ENCODE peak calls at places on chromosomes 1 and 21, in eight cellular contexts. O is GM23338, K is endothelial cell of umbilical vein, Y is HL-60, C is K562, L is transverse colon, V is HCT116, M is SK-N-SH. F is an unnamed sample.

GRCh38 chr1:99756598-99756997 is 9.8 kb downstream of the FRRS1 start:
- DNase-seq in O (no peak), K (no peak), Y (no peak), C (no peak), L (no peak), V (peak; percentile 51), M (no peak), F (no peak)

GRCh38 chr1:226485192-226485591 is 63.4 kb upstream of the STUM start:
- DNase-seq in O (no peak), K (no peak), Y (no peak), C (no peak), L (no peak), V (no peak), M (no peak), F (peak; percentile 33)

GRCh38 chr1:85911742-85912141 is 203.5 kb upstream of the ZNHIT6 start:
- DNase-seq in O (peak; percentile 43), K (peak; percentile 9), Y (no peak), C (no peak), L (no peak), V (peak; percentile 16), M (no peak), F (no peak)

GRCh38 chr1:172089768-172090510 is 248.6 kb downstream of the DNM3 start:
- DNase-seq in O (peak; percentile 85), K (peak; percentile 67), Y (no peak), C (no peak), L (peak; percentile 80), V (peak; percentile 33), M (peak; percentile 42), F (peak; percentile 78)

GRCh38 chr1:86207323-86207722 is 50.8 kb upstream of the COL24A1 start:
- DNase-seq in O (no peak), K (peak; percentile 8), Y (no peak), C (no peak), L (no peak), V (no peak), M (no peak), F (no peak)

GRCh38 chr1:94653454-94653853 is 111.9 kb upstream of the F3 start:
- DNase-seq in O (no peak), K (no peak), Y (no peak), C (no peak), L (no peak), V (no peak), M (no peak), F (no peak)

GRCh38 chr1:109769335-109770078 is 5.8 kb upstream of the EPS8L3 start:
- DNase-seq in O (no peak), K (no peak), Y (no peak), C (no peak), L (peak; percentile 3), V (no peak), M (no peak), F (peak; percentile 16)

GRCh38 chr1:63721531-63722189 is 52.2 kb upstream of the ROR1 start:
- DNase-seq in O (peak; percentile 26), K (no peak), Y (no peak), C (no peak), L (no peak), V (no peak), M (peak; percentile 42), F (peak; percentile 35)

GRCh38 chr1:206048582-206048981 is 4.4 kb upstream of the RHEX start:
- DNase-seq in O (peak; percentile 39), K (no peak), Y (peak; percentile 66), C (no peak), L (peak; percentile 72), V (no peak), M (no peak), F (peak; percentile 76)

GRCh38 chr1:222310830-222311229 is 237.1 kb downstream of the HHIPL2 start:
- DNase-seq in O (no peak), K (no peak), Y (no peak), C (no peak), L (no peak), V (no peak), M (no peak), F (no peak)

GRCh38 chr1:213727853-213728592 is 259.8 kb upstream of the PROX1 start:
- DNase-seq in O (no peak), K (no peak), Y (no peak), C (no peak), L (no peak), V (no peak), M (no peak), F (no peak)

GRCh38 chr1:180905927-180906326 is 6.8 kb upstream of the KIAA1614 start:
- DNase-seq in O (no peak), K (no peak), Y (no peak), C (peak; percentile 48), L (no peak), V (no peak), M (no peak), F (no peak)

GRCh38 chr1:180906511-180906910 is 6.2 kb upstream of the KIAA1614 start:
- DNase-seq in O (no peak), K (no peak), Y (no peak), C (no peak), L (no peak), V (no peak), M (peak; percentile 17), F (no peak)

GRCh38 chr1:180899262-180899661 is 13.4 kb upstream of the KIAA1614 start:
- DNase-seq in O (no peak), K (no peak), Y (no peak), C (no peak), L (no peak), V (no peak), M (peak; percentile 66), F (no peak)

GRCh38 chr1:180898441-180899219 is 14.1 kb upstream of the KIAA1614 start:
- DNase-seq in O (peak; percentile 42), K (no peak), Y (no peak), C (no peak), L (no peak), V (no peak), M (peak; percentile 36), F (no peak)

GRCh38 chr1:180901221-180901990 is 11.3 kb upstream of the KIAA1614 start:
- DNase-seq in O (no peak), K (no peak), Y (no peak), C (no peak), L (no peak), V (no peak), M (peak; percentile 14), F (no peak)
- H3K27ac ChIP-seq in O (no peak overlapping the region), K (no peak overlapping the region), Y (no peak overlapping the region), C (no peak overlapping the region), L (no peak overlapping the region), V (no peak overlapping the region), M (no peak overlapping the region), F (no peak overlapping the region)

GRCh38 chr1:175277778-175278177 is 85.2 kb upstream of the KIAA0040 start:
- DNase-seq in O (no peak), K (no peak), Y (no peak), C (no peak), L (no peak), V (no peak), M (no peak), F (no peak)
- TF ChIP-seq POLR2AphosphoS5 in O (no peak), K (no peak), Y (no peak), C (no peak), L (no peak), V (no peak), M (no peak), F (no peak)

DNA sequence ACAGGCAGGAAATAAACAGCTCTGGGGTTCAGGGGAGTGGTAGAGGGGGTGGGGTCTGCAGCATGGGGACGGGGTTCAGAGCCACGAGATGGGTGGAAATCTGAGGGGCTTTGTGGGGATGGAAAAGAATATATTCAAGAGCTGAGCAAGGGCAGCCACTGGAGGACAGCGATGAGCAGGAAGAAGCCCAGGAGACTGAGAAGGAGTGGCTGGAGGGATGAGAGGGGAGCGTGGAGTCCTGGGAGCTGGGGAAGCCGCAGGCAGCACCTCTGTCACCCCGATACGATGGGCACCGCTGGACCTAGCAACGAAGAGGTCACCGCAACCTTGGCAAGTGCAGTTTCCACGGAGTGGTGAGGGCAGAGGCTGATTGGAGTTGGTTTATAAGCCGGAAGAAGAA is 10.0 kb upstream of the KCNAB2 start:
- DNase-seq in O (peak; percentile 31), K (no peak), Y (no peak), C (no peak), L (no peak), V (no peak), M (no peak), F (no peak)
- H3K27ac ChIP-seq in O (no peak overlapping the region), K (no peak overlapping the region), Y (no peak overlapping the region), C (no peak overlapping the region), L (no peak overlapping the region), V (no peak overlapping the region), M (no peak overlapping the region), F (no peak overlapping the region)

GRCh38 chr1:177131723-177132122 is 32.8 kb downstream of the ASTN1 start:
- DNase-seq in O (no peak), K (no peak), Y (no peak), C (no peak), L (no peak), V (no peak), M (no peak), F (no peak)
- TF ChIP-seq POLR2AphosphoS5 in O (no peak), K (no peak), Y (no peak), C (no peak), L (no peak), V (no peak), M (no peak), F (no peak)

GRCh38 chr21:26632691-26633090 is 59.6 kb upstream of the CYYR1 start:
- DNase-seq in O (no peak), K (no peak), Y (no peak), C (no peak), L (no peak), V (no peak), M (no peak), F (no peak)
- H3K27ac ChIP-seq in O (no peak overlapping the region), K (no peak overlapping the region), Y (no peak overlapping the region), C (no peak overlapping the region), L (no peak overlapping the region), V (no peak overlapping the region), M (no peak overlapping the region), F (no peak overlapping the region)

DNA sequence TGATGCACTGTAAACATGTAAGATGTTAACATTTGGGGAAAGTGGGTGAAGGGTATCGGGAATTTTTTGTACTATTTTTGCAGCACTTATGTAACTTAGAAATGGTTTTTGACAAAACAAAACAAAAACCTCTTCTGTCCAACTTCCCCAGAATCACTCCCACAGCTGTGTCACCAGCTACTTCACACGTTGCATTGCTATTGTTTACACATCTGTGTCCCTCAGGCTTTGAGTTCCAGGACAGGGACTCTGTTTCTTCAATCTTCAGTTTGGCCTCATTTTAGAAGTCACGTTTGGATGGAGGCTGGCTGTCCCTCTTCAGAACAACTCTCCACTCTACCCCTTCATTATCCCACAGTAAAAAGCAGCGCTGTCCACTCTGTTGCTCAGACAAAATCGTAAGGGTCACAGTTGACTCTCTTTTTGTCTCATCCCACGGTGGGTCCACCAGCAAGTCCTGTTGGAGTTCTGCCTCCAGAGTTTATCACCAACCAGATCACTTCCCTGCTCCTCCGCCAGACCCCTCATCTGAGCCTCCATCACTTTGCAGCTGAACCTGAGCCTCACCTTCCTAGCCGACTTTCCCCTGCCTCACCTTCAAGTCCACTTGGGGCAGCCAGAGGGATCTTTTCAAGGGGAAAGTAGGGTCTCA is 63.2 kb downstream of the NENF start:
- DNase-seq in O (no peak), K (no peak), Y (no peak), C (no peak), L (no peak), V (no peak), M (no peak), F (no peak)
- TF ChIP-seq POLR2AphosphoS5 in O (no peak), K (no peak), Y (no peak), C (no peak), L (no peak), V (no peak), M (no peak), F (no peak)

GRCh38 chr21:45406801-45407628 is 2.0 kb downstream of the COL18A1 start:
- DNase-seq in O (peak; percentile 92), K (peak; percentile 21), Y (no peak), C (no peak), L (no peak), V (no peak), M (no peak), F (no peak)
- H3K27ac ChIP-seq in O (peak overlapping the region; percentile 92), K (peak overlapping the region; percentile 95), Y (no peak overlapping the region), C (no peak overlapping the region), L (peak overlapping the region; percentile 5), V (peak overlapping the region; percentile 69), M (peak overlapping the region; percentile 48), F (peak overlapping the region; percentile 87)